ENCODE peak calls at places on chromosomes 5 and 9, in eight cellular contexts. C is psoas muscle, O is left ventricle myocardium inferior, Y is ascending aorta, X is prostate gland, N is IMR-90, K is RWPE1, M is colonic mucosa. J is an unnamed sample.

GRCh38 chr5:175738595-175739133 is 80.8 kb downstream of the HRH2 start:
- DNase-seq in C (no peak), O (no peak), Y (no peak), X (no peak), N (no peak), K (peak; percentile 81), M (no peak), J (no peak)

GRCh38 chr5:175677571-175677970 is 19.7 kb downstream of the HRH2 start:
- DNase-seq in C (peak; percentile 29), O (no peak), Y (no peak), X (no peak), N (no peak), K (no peak), M (no peak), J (no peak)

GRCh38 chr9:72809586-72809985 is 143.3 kb downstream of the ALDH1A1 start:
- DNase-seq in C (no peak), O (no peak), Y (no peak), X (no peak), N (no peak), K (no peak), M (no peak), J (no peak)

GRCh38 chr5:176726746-176727527 is 79.7 kb downstream of the TSPAN17 start:
- DNase-seq in C (no peak), O (no peak), Y (no peak), X (no peak), N (no peak), K (no peak), M (no peak), J (no peak)

GRCh38 chr5:135058326-135058725 is 24.3 kb upstream of the PITX1 start:
- DNase-seq in C (peak; percentile 30), O (no peak), Y (no peak), X (no peak), N (no peak), K (no peak), M (no peak), J (no peak)

GRCh38 chr5:5941486-5941885 is 436.9 kb downstream of the MED10 start:
- DNase-seq in C (no peak), O (no peak), Y (no peak), X (no peak), N (no peak), K (no peak), M (no peak), J (no peak)

GRCh38 chr9:17135578-17135904 is 701 bp downstream of the CNTLN start:
- DNase-seq in C (no peak), O (no peak), Y (no peak), X (peak; percentile 18), N (no peak), K (no peak), M (no peak), J (no peak)

GRCh38 chr5:74632947-74633356 is 7.6 kb downstream of the ENC1 start:
- DNase-seq in C (no peak), O (no peak), Y (no peak), X (no peak), N (peak; percentile 81), K (peak; percentile 81), M (no peak), J (no peak)

GRCh38 chr5:169655353-169655752 is 18.3 kb downstream of the DOCK2 start:
- DNase-seq in C (no peak), O (no peak), Y (no peak), X (no peak), N (no peak), K (no peak), M (no peak), J (no peak)

GRCh38 chr5:134114886-134115805 is 665 bp downstream of the TCF7 start:
- DNase-seq in C (no peak), O (no peak), Y (no peak), X (no peak), N (no peak), K (peak; percentile 40), M (no peak), J (peak; percentile 81)

GRCh38 chr9:133901184-133901835 is 90.8 kb downstream of the VAV2 start:
- DNase-seq in C (no peak), O (no peak), Y (no peak), X (no peak), N (no peak), K (no peak), M (no peak), J (no peak)

GRCh38 chr9:86168256-86168655 is 68.9 kb upstream of the GOLM1 start:
- DNase-seq in C (no peak), O (no peak), Y (no peak), X (no peak), N (no peak), K (no peak), M (no peak), J (no peak)

GRCh38 chr5:149636861-149637246 is 55.6 kb downstream of the ARHGEF37 start:
- DNase-seq in C (no peak), O (no peak), Y (no peak), X (peak; percentile 70), N (peak; percentile 62), K (peak; percentile 75), M (peak; percentile 90), J (no peak)

GRCh38 chr5:169242849-169243186 is 58.1 kb downstream of the SLIT3 start:
- DNase-seq in C (no peak), O (no peak), Y (no peak), X (no peak), N (no peak), K (no peak), M (no peak), J (no peak)

GRCh38 chr5:113020461-113021273 is 44.1 kb downstream of the DCP2 start:
- DNase-seq in C (no peak), O (no peak), Y (no peak), X (no peak), N (peak; percentile 87), K (peak; percentile 90), M (no peak), J (no peak)

GRCh38 chr9:4305065-4305481 is 5.2 kb upstream of the GLIS3 start:
- DNase-seq in C (no peak), O (no peak), Y (no peak), X (no peak), N (no peak), K (no peak), M (no peak), J (no peak)

GRCh38 chr5:38468202-38468656 is 88.2 kb downstream of the LIFR start:
- DNase-seq in C (peak; percentile 81), O (no peak), Y (peak; percentile 91), X (no peak), N (peak; percentile 97), K (peak; percentile 95), M (no peak), J (no peak)

GRCh38 chr5:38465702-38466443 is 90.6 kb downstream of the LIFR start:
- DNase-seq in C (no peak), O (no peak), Y (no peak), X (no peak), N (no peak), K (no peak), M (no peak), J (no peak)

GRCh38 chr5:38466444-38467189 is 89.8 kb downstream of the LIFR start:
- DNase-seq in C (peak; percentile 96), O (peak; percentile 79), Y (peak; percentile 92), X (no peak), N (no peak), K (peak; percentile 71), M (peak; percentile 61), J (no peak)

GRCh38 chr5:38468978-38469706 is 87.3 kb downstream of the LIFR start:
- DNase-seq in C (peak; percentile 91), O (peak; percentile 85), Y (peak; percentile 82), X (no peak), N (no peak), K (no peak), M (no peak), J (no peak)

DNA sequence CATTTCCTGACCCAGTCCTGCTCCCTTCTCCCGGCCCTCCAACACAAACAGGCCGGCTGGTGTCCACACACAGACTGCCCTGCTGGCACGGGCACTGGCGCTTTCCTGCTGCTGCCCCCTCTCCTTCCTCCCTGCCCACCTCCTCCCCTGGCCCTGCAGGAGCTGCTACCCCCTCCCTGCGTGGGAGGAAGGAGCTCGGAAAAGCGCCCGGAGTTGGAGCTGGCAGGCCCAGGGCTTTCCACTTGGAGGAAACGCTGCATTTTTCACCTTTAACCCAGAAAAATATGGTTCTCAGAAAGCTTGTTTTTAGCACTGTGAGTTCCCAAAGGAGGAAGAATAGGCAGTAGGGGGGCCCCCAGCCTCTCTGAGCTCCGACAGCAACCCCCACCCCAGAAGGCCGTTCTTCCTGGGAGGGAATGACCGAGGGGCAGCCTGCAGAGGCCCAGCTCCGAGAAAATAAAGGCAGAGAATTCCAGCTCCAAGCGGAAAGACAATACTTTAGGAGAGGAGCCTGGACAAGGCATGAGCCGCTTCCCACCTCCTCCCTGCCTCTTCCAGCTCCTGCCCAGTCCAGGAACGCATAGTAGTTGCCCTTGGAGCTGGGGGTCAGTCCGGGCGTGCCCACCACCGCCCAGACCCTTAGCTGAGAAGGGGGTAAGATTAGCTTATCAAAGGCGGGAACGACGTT is 88.9 kb downstream of the LIFR start:
- DNase-seq in C (peak; percentile 77), O (peak; percentile 55), Y (peak; percentile 91), X (no peak), N (peak; percentile 56), K (no peak), M (no peak), J (no peak)
- H3K27ac ChIP-seq in C (peak overlapping the region; percentile 98), O (peak overlapping the region; percentile 79), Y (peak overlapping the region; percentile 95), X (peak overlapping the region; percentile 59), N (peak overlapping the region; percentile 68), K (peak overlapping the region; percentile 82), M (no peak overlapping the region), J (no peak overlapping the region)

DNA sequence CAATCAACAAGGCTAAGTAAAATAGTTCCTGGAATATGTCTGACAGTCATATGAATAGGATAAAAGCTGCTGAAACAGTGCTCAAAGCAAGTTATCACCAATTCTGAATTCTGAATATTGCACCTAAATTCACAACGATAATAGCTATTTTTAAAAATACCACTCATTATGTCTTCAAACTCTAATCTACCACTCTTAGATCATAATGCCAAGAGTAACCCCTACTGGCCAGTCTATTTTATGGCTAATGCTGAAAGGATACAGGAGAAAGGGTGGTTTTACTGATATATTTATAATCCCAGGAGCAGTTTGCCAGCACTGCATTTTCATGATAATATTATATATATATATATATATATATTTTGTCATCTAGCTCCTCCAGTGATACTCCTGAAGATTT is 232.8 kb downstream of the PDE4D start:
- DNase-seq in C (no peak), O (no peak), Y (no peak), X (no peak), N (peak; percentile 2), K (peak; percentile 46), M (no peak), J (no peak)
- TF ChIP-seq CTCF in C (peak; percentile 46), O (peak; percentile 41), Y (no peak), X (no peak), N (peak; percentile 27), K (peak; percentile 18), M (peak; percentile 13), J (no peak)

DNA sequence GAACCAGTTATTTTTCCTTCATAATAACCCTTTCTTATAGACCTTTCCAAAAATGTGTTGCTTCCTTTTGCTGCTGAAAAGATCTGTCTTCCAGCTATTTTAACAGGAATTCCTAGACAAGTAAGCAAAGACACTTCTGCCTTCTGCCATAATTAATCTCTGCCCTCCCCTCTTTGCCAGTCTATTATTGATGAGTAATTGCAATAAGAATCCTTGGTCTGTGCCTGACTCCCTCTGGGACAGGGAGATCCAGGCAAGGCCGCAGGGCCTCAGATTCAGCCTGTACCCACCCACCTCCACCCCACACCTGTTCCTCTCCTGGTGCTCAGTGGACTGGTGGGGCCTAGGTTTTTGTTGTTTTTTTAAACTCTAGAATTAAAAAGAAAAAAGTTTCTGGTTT is 8.3 kb downstream of the FOXD1 start:
- DNase-seq in C (no peak), O (no peak), Y (no peak), X (no peak), N (no peak), K (no peak), M (no peak), J (no peak)
- H3K27ac ChIP-seq in C (no peak overlapping the region), O (no peak overlapping the region), Y (no peak overlapping the region), X (no peak overlapping the region), N (no peak overlapping the region), K (no peak overlapping the region), M (no peak overlapping the region), J (no peak overlapping the region)

GRCh38 chr9:80509358-80509757 is 937.6 kb downstream of the TLE4 start:
- DNase-seq in C (no peak), O (no peak), Y (no peak), X (no peak), N (no peak), K (no peak), M (no peak), J (no peak)
- TF ChIP-seq CTCF in C (no peak), O (no peak), Y (no peak), X (no peak), N (peak; percentile 14), K (peak; percentile 28), M (no peak), J (no peak)

J was measured in CD4-positive, alpha-beta T cell.